ENCODE peak calls at places on chromosomes 6 and 20, in nine cellular contexts. One of them, this sample, is unnamed.

GRCh38 chr6:46220351-46221220 is 49.8 kb upstream of the ENPP5 start:
- DNase-seq in iris pigment epithelial cell: no peak
- DNase-seq in ELR: no peak
- DNase-seq in CD8-positive, alpha-beta memory T cell: no peak
- DNase-seq in G401: no peak
- DNase-seq in fibroblast of lung: no peak
- DNase-seq in stimulated activated CD8-positive, alpha-beta memory T cell treated with anti-CD3 and anti-CD28 coated beads, Interleukin-7, amount 100 ng/mL, for 24 hours: no peak
- DNase-seq in aorta: no peak
- DNase-seq in colonic mucosa: no peak
- DNase-seq in this sample: no peak

GRCh38 chr20:8187740-8188139 is 55.7 kb downstream of the PLCB1 start:
- DNase-seq in fibroblast of lung: peak; percentile 8
- DNase-seq in G401: no peak
- DNase-seq in aorta: no peak
- DNase-seq in CD8-positive, alpha-beta memory T cell: no peak
- DNase-seq in iris pigment epithelial cell: peak; percentile 40
- DNase-seq in ELR: no peak
- DNase-seq in stimulated activated CD8-positive, alpha-beta memory T cell treated with anti-CD3 and anti-CD28 coated beads, Interleukin-7, amount 100 ng/mL, for 24 hours: no peak
- DNase-seq in colonic mucosa: no peak
- DNase-seq in this sample: no peak

GRCh38 chr20:57653546-57653900 is 33.3 kb upstream of the ZBP1 start:
- DNase-seq in colonic mucosa: no peak
- DNase-seq in CD8-positive, alpha-beta memory T cell: no peak
- DNase-seq in fibroblast of lung: no peak
- DNase-seq in iris pigment epithelial cell: no peak
- DNase-seq in aorta: peak; percentile 61
- DNase-seq in G401: no peak
- DNase-seq in ELR: no peak
- DNase-seq in stimulated activated CD8-positive, alpha-beta memory T cell treated with anti-CD3 and anti-CD28 coated beads, Interleukin-7, amount 100 ng/mL, for 24 hours: no peak
- DNase-seq in this sample: no peak

GRCh38 chr6:50655848-50656453 is 57.4 kb upstream of the TFAP2D start:
- DNase-seq in G401: peak; percentile 9
- DNase-seq in aorta: no peak
- DNase-seq in fibroblast of lung: peak; percentile 0
- DNase-seq in CD8-positive, alpha-beta memory T cell: no peak
- DNase-seq in colonic mucosa: no peak
- DNase-seq in stimulated activated CD8-positive, alpha-beta memory T cell treated with anti-CD3 and anti-CD28 coated beads, Interleukin-7, amount 100 ng/mL, for 24 hours: no peak
- DNase-seq in ELR: peak; percentile 22
- DNase-seq in iris pigment epithelial cell: peak; percentile 9
- DNase-seq in this sample: no peak

GRCh38 chr6:39366875-39367618 is 44.5 kb upstream of the KCNK16 start:
- DNase-seq in ELR: no peak
- DNase-seq in CD8-positive, alpha-beta memory T cell: no peak
- DNase-seq in iris pigment epithelial cell: no peak
- DNase-seq in G401: peak; percentile 32
- DNase-seq in aorta: no peak
- DNase-seq in colonic mucosa: no peak
- DNase-seq in stimulated activated CD8-positive, alpha-beta memory T cell treated with anti-CD3 and anti-CD28 coated beads, Interleukin-7, amount 100 ng/mL, for 24 hours: no peak
- DNase-seq in fibroblast of lung: no peak
- DNase-seq in this sample: peak; percentile 50

GRCh38 chr6:19501737-19502245 is 335.4 kb upstream of the ID4 start:
- DNase-seq in ELR: no peak
- DNase-seq in CD8-positive, alpha-beta memory T cell: no peak
- DNase-seq in stimulated activated CD8-positive, alpha-beta memory T cell treated with anti-CD3 and anti-CD28 coated beads, Interleukin-7, amount 100 ng/mL, for 24 hours: no peak
- DNase-seq in fibroblast of lung: no peak
- DNase-seq in colonic mucosa: no peak
- DNase-seq in iris pigment epithelial cell: no peak
- DNase-seq in aorta: no peak
- DNase-seq in G401: no peak
- DNase-seq in this sample: no peak

GRCh38 chr6:4611441-4612129 is 164.6 kb upstream of the CDYL start:
- DNase-seq in stimulated activated CD8-positive, alpha-beta memory T cell treated with anti-CD3 and anti-CD28 coated beads, Interleukin-7, amount 100 ng/mL, for 24 hours: no peak
- DNase-seq in G401: no peak
- DNase-seq in ELR: no peak
- DNase-seq in aorta: no peak
- DNase-seq in iris pigment epithelial cell: no peak
- DNase-seq in colonic mucosa: peak; percentile 38
- DNase-seq in CD8-positive, alpha-beta memory T cell: no peak
- DNase-seq in fibroblast of lung: no peak
- DNase-seq in this sample: no peak

GRCh38 chr6:43948527-43949450 is 178.5 kb downstream of the MRPL14 start:
- DNase-seq in fibroblast of lung: peak; percentile 32
- DNase-seq in colonic mucosa: no peak
- DNase-seq in iris pigment epithelial cell: peak; percentile 46
- DNase-seq in ELR: peak; percentile 32
- DNase-seq in stimulated activated CD8-positive, alpha-beta memory T cell treated with anti-CD3 and anti-CD28 coated beads, Interleukin-7, amount 100 ng/mL, for 24 hours: no peak
- DNase-seq in G401: no peak
- DNase-seq in CD8-positive, alpha-beta memory T cell: no peak
- DNase-seq in aorta: no peak
- DNase-seq in this sample: no peak

GRCh38 chr20:14470977-14471642 is 133.7 kb upstream of the FLRT3 start:
- DNase-seq in G401: peak; percentile 24
- DNase-seq in ELR: no peak
- DNase-seq in stimulated activated CD8-positive, alpha-beta memory T cell treated with anti-CD3 and anti-CD28 coated beads, Interleukin-7, amount 100 ng/mL, for 24 hours: no peak
- DNase-seq in CD8-positive, alpha-beta memory T cell: no peak
- DNase-seq in fibroblast of lung: no peak
- DNase-seq in colonic mucosa: no peak
- DNase-seq in iris pigment epithelial cell: no peak
- DNase-seq in aorta: no peak
- DNase-seq in this sample: no peak

GRCh38 chr20:45998761-45999160 is 9.9 kb upstream of the MMP9 start:
- DNase-seq in fibroblast of lung: no peak
- DNase-seq in iris pigment epithelial cell: no peak
- DNase-seq in colonic mucosa: no peak
- DNase-seq in G401: no peak
- DNase-seq in ELR: no peak
- DNase-seq in aorta: peak; percentile 39
- DNase-seq in CD8-positive, alpha-beta memory T cell: no peak
- DNase-seq in stimulated activated CD8-positive, alpha-beta memory T cell treated with anti-CD3 and anti-CD28 coated beads, Interleukin-7, amount 100 ng/mL, for 24 hours: no peak
- DNase-seq in this sample: no peak

GRCh38 chr6:15825332-15825930 is 162.6 kb upstream of the DTNBP1 start:
- DNase-seq in ELR: no peak
- DNase-seq in iris pigment epithelial cell: no peak
- DNase-seq in CD8-positive, alpha-beta memory T cell: no peak
- DNase-seq in aorta: no peak
- DNase-seq in fibroblast of lung: no peak
- DNase-seq in stimulated activated CD8-positive, alpha-beta memory T cell treated with anti-CD3 and anti-CD28 coated beads, Interleukin-7, amount 100 ng/mL, for 24 hours: no peak
- DNase-seq in G401: no peak
- DNase-seq in colonic mucosa: no peak
- DNase-seq in this sample: no peak

GRCh38 chr6:84842526-84843161 is 78.2 kb upstream of the TBX18 start:
- DNase-seq in colonic mucosa: no peak
- DNase-seq in iris pigment epithelial cell: peak; percentile 28
- DNase-seq in aorta: no peak
- DNase-seq in ELR: no peak
- DNase-seq in stimulated activated CD8-positive, alpha-beta memory T cell treated with anti-CD3 and anti-CD28 coated beads, Interleukin-7, amount 100 ng/mL, for 24 hours: no peak
- DNase-seq in fibroblast of lung: peak; percentile 42
- DNase-seq in G401: no peak
- DNase-seq in CD8-positive, alpha-beta memory T cell: no peak
- DNase-seq in this sample: no peak

GRCh38 chr6:83062225-83062624 is 3.4 kb downstream of the UBE3D start:
- DNase-seq in iris pigment epithelial cell: peak; percentile 55
- DNase-seq in colonic mucosa: no peak
- DNase-seq in stimulated activated CD8-positive, alpha-beta memory T cell treated with anti-CD3 and anti-CD28 coated beads, Interleukin-7, amount 100 ng/mL, for 24 hours: no peak
- DNase-seq in fibroblast of lung: no peak
- DNase-seq in G401: no peak
- DNase-seq in CD8-positive, alpha-beta memory T cell: no peak
- DNase-seq in aorta: no peak
- DNase-seq in ELR: peak; percentile 60
- DNase-seq in this sample: no peak

GRCh38 chr6:86937219-86938079 is at the start of gene HTR1E:
- DNase-seq in colonic mucosa: no peak
- DNase-seq in ELR: peak; percentile 43
- DNase-seq in aorta: peak; percentile 69
- DNase-seq in CD8-positive, alpha-beta memory T cell: no peak
- DNase-seq in stimulated activated CD8-positive, alpha-beta memory T cell treated with anti-CD3 and anti-CD28 coated beads, Interleukin-7, amount 100 ng/mL, for 24 hours: no peak
- DNase-seq in G401: peak; percentile 88
- DNase-seq in iris pigment epithelial cell: peak; percentile 42
- DNase-seq in fibroblast of lung: peak; percentile 10
- DNase-seq in this sample: peak; percentile 65

GRCh38 chr6:162181741-162182401 is 545.7 kb downstream of the PRKN start:
- DNase-seq in CD8-positive, alpha-beta memory T cell: no peak
- DNase-seq in iris pigment epithelial cell: peak; percentile 18
- DNase-seq in G401: no peak
- DNase-seq in stimulated activated CD8-positive, alpha-beta memory T cell treated with anti-CD3 and anti-CD28 coated beads, Interleukin-7, amount 100 ng/mL, for 24 hours: no peak
- DNase-seq in aorta: no peak
- DNase-seq in ELR: peak; percentile 3
- DNase-seq in colonic mucosa: no peak
- DNase-seq in fibroblast of lung: peak; percentile 8
- DNase-seq in this sample: no peak

GRCh38 chr20:23245553-23246128 is 105.0 kb upstream of the NXT1 start:
- DNase-seq in stimulated activated CD8-positive, alpha-beta memory T cell treated with anti-CD3 and anti-CD28 coated beads, Interleukin-7, amount 100 ng/mL, for 24 hours: no peak
- DNase-seq in iris pigment epithelial cell: peak; percentile 51
- DNase-seq in aorta: no peak
- DNase-seq in ELR: peak; percentile 28
- DNase-seq in fibroblast of lung: peak; percentile 53
- DNase-seq in CD8-positive, alpha-beta memory T cell: no peak
- DNase-seq in colonic mucosa: peak; percentile 47
- DNase-seq in G401: peak; percentile 33
- DNase-seq in this sample: peak; percentile 52

GRCh38 chr20:53738945-53739798 is 145.5 kb upstream of the ZNF217 start:
- DNase-seq in colonic mucosa: no peak
- DNase-seq in ELR: peak; percentile 47
- DNase-seq in fibroblast of lung: no peak
- DNase-seq in G401: no peak
- DNase-seq in stimulated activated CD8-positive, alpha-beta memory T cell treated with anti-CD3 and anti-CD28 coated beads, Interleukin-7, amount 100 ng/mL, for 24 hours: no peak
- DNase-seq in CD8-positive, alpha-beta memory T cell: no peak
- DNase-seq in aorta: no peak
- DNase-seq in iris pigment epithelial cell: no peak
- DNase-seq in this sample: no peak

GRCh38 chr6:21479140-21479539 is 114.4 kb upstream of the SOX4 start:
- DNase-seq in iris pigment epithelial cell: peak; percentile 59
- DNase-seq in stimulated activated CD8-positive, alpha-beta memory T cell treated with anti-CD3 and anti-CD28 coated beads, Interleukin-7, amount 100 ng/mL, for 24 hours: no peak
- DNase-seq in colonic mucosa: no peak
- DNase-seq in aorta: no peak
- DNase-seq in ELR: no peak
- DNase-seq in fibroblast of lung: peak; percentile 72
- DNase-seq in G401: peak; percentile 43
- DNase-seq in CD8-positive, alpha-beta memory T cell: no peak
- DNase-seq in this sample: peak; percentile 38

GRCh38 chr6:35297541-35298481 is at the start of gene DEF6:
- DNase-seq in fibroblast of lung: peak; percentile 80
- DNase-seq in stimulated activated CD8-positive, alpha-beta memory T cell treated with anti-CD3 and anti-CD28 coated beads, Interleukin-7, amount 100 ng/mL, for 24 hours: peak; percentile 64
- DNase-seq in G401: peak; percentile 61
- DNase-seq in ELR: peak; percentile 80
- DNase-seq in colonic mucosa: peak; percentile 85
- DNase-seq in iris pigment epithelial cell: peak; percentile 90
- DNase-seq in aorta: peak; percentile 89
- DNase-seq in CD8-positive, alpha-beta memory T cell: peak; percentile 84
- DNase-seq in this sample: peak; percentile 87

This sample was measured in body of pancreas.